ENCODE peak calls at places on chromosomes 3 and 15, in seven cellular contexts. One of them, this sample, is unnamed.

GRCh38 chr15:63318344-63318743 is 40.9 kb downstream of the APH1B start:
- DNase-seq in HuH-7.5: no peak
- DNase-seq in ureter: no peak
- DNase-seq in fibroblast of mammary gland: no peak
- DNase-seq in left cardiac atrium: no peak
- DNase-seq in DMS153: no peak
- DNase-seq in amygdala: no peak
- DNase-seq in this sample: no peak

GRCh38 chr3:138197545-138197944 is 10.4 kb downstream of the ARMC8 start:
- DNase-seq in left cardiac atrium: no peak
- DNase-seq in HuH-7.5: no peak
- DNase-seq in ureter: no peak
- DNase-seq in fibroblast of mammary gland: no peak
- DNase-seq in DMS153: no peak
- DNase-seq in amygdala: no peak
- DNase-seq in this sample: no peak

GRCh38 chr3:46845860-46846623 is 17.2 kb downstream of the MYL3 start:
- DNase-seq in amygdala: peak
- DNase-seq in ureter: peak
- DNase-seq in left cardiac atrium: peak
- DNase-seq in DMS153: peak
- DNase-seq in HuH-7.5: peak
- DNase-seq in fibroblast of mammary gland: peak
- DNase-seq in this sample: peak

GRCh38 chr3:32018723-32019564 is 37.4 kb downstream of the ZNF860 start:
- DNase-seq in ureter: no peak
- DNase-seq in DMS153: no peak
- DNase-seq in left cardiac atrium: no peak
- DNase-seq in fibroblast of mammary gland: peak
- DNase-seq in amygdala: no peak
- DNase-seq in HuH-7.5: peak
- DNase-seq in this sample: peak

GRCh38 chr3:142853270-142854163 is 35.4 kb downstream of the PCOLCE2 start:
- DNase-seq in DMS153: no peak
- DNase-seq in ureter: peak
- DNase-seq in fibroblast of mammary gland: peak
- DNase-seq in HuH-7.5: no peak
- DNase-seq in amygdala: no peak
- DNase-seq in left cardiac atrium: peak
- DNase-seq in this sample: peak

GRCh38 chr15:40389824-40390595 is 7.5 kb downstream of the KNSTRN start:
- DNase-seq in DMS153: no peak
- DNase-seq in ureter: no peak
- DNase-seq in fibroblast of mammary gland: no peak
- DNase-seq in left cardiac atrium: no peak
- DNase-seq in HuH-7.5: no peak
- DNase-seq in amygdala: no peak
- DNase-seq in this sample: no peak

GRCh38 chr3:140342668-140343067 is 335.2 kb upstream of the TRIM42 start:
- DNase-seq in left cardiac atrium: no peak
- DNase-seq in DMS153: no peak
- DNase-seq in HuH-7.5: no peak
- DNase-seq in ureter: no peak
- DNase-seq in amygdala: no peak
- DNase-seq in fibroblast of mammary gland: no peak
- DNase-seq in this sample: no peak

GRCh38 chr3:62098646-62099365 is 274.5 kb downstream of the FEZF2 start:
- DNase-seq in amygdala: no peak
- DNase-seq in DMS153: no peak
- DNase-seq in fibroblast of mammary gland: no peak
- DNase-seq in ureter: no peak
- DNase-seq in left cardiac atrium: no peak
- DNase-seq in HuH-7.5: no peak
- DNase-seq in this sample: no peak

GRCh38 chr15:29925227-29926082 is 103.2 kb upstream of the TJP1 start:
- DNase-seq in fibroblast of mammary gland: peak
- DNase-seq in DMS153: peak
- DNase-seq in HuH-7.5: peak
- DNase-seq in ureter: peak
- DNase-seq in left cardiac atrium: peak
- DNase-seq in amygdala: no peak
- DNase-seq in this sample: peak

GRCh38 chr3:29144807-29145206 is 136.1 kb upstream of the RBMS3 start:
- DNase-seq in DMS153: no peak
- DNase-seq in HuH-7.5: no peak
- DNase-seq in ureter: no peak
- DNase-seq in left cardiac atrium: peak
- DNase-seq in fibroblast of mammary gland: peak
- DNase-seq in amygdala: no peak
- DNase-seq in this sample: no peak

GRCh38 chr15:64447536-64448315 is 12.7 kb upstream of the ZNF609 start:
- DNase-seq in fibroblast of mammary gland: no peak
- DNase-seq in DMS153: no peak
- DNase-seq in HuH-7.5: no peak
- DNase-seq in left cardiac atrium: no peak
- DNase-seq in ureter: no peak
- DNase-seq in amygdala: no peak
- DNase-seq in this sample: no peak

GRCh38 chr3:193211173-193211572 is 29.8 kb upstream of the PLAAT1 start:
- DNase-seq in amygdala: no peak
- DNase-seq in HuH-7.5: no peak
- DNase-seq in left cardiac atrium: no peak
- DNase-seq in DMS153: no peak
- DNase-seq in ureter: no peak
- DNase-seq in fibroblast of mammary gland: no peak
- DNase-seq in this sample: no peak

GRCh38 chr3:31244929-31245817 is 287.6 kb upstream of the STT3B start:
- DNase-seq in fibroblast of mammary gland: no peak
- DNase-seq in ureter: no peak
- DNase-seq in DMS153: no peak
- DNase-seq in left cardiac atrium: no peak
- DNase-seq in amygdala: no peak
- DNase-seq in HuH-7.5: no peak
- DNase-seq in this sample: no peak

GRCh38 chr3:160170409-160171370 is 54.5 kb upstream of the C3orf80 start:
- DNase-seq in amygdala: no peak
- DNase-seq in HuH-7.5: no peak
- DNase-seq in left cardiac atrium: no peak
- DNase-seq in fibroblast of mammary gland: no peak
- DNase-seq in DMS153: no peak
- DNase-seq in ureter: no peak
- DNase-seq in this sample: no peak

GRCh38 chr3:13500133-13500885 is 20.2 kb downstream of the HDAC11 start:
- DNase-seq in HuH-7.5: peak
- DNase-seq in DMS153: no peak
- DNase-seq in amygdala: no peak
- DNase-seq in left cardiac atrium: no peak
- DNase-seq in ureter: no peak
- DNase-seq in fibroblast of mammary gland: no peak
- DNase-seq in this sample: no peak

GRCh38 chr15:31442203-31443090 is 115.8 kb downstream of the KLF13 start:
- DNase-seq in HuH-7.5: no peak
- DNase-seq in ureter: no peak
- DNase-seq in left cardiac atrium: no peak
- DNase-seq in amygdala: no peak
- DNase-seq in DMS153: no peak
- DNase-seq in fibroblast of mammary gland: peak
- DNase-seq in this sample: peak

GRCh38 chr15:42348083-42348482 is 11.2 kb upstream of the CAPN3 start:
- DNase-seq in fibroblast of mammary gland: peak
- DNase-seq in ureter: no peak
- DNase-seq in HuH-7.5: no peak
- DNase-seq in left cardiac atrium: no peak
- DNase-seq in DMS153: no peak
- DNase-seq in amygdala: no peak
- DNase-seq in this sample: no peak

GRCh38 chr3:98793971-98794370 is 30.8 kb downstream of the ST3GAL6 start:
- DNase-seq in DMS153: no peak
- DNase-seq in fibroblast of mammary gland: peak
- DNase-seq in ureter: no peak
- DNase-seq in left cardiac atrium: no peak
- DNase-seq in amygdala: no peak
- DNase-seq in HuH-7.5: no peak
- DNase-seq in this sample: no peak

GRCh38 chr3:99023590-99024192 is 122.2 kb upstream of the DCBLD2 start:
- DNase-seq in ureter: no peak
- DNase-seq in HuH-7.5: no peak
- DNase-seq in left cardiac atrium: no peak
- DNase-seq in amygdala: no peak
- DNase-seq in fibroblast of mammary gland: peak
- DNase-seq in DMS153: no peak
- DNase-seq in this sample: peak

GRCh38 chr15:51493892-51494291 is 128.7 kb downstream of the DMXL2 start:
- DNase-seq in DMS153: no peak
- DNase-seq in ureter: no peak
- DNase-seq in left cardiac atrium: no peak
- DNase-seq in HuH-7.5: no peak
- DNase-seq in fibroblast of mammary gland: no peak
- DNase-seq in amygdala: no peak
- DNase-seq in this sample: no peak

GRCh38 chr15:65286069-65286703 is 497 bp downstream of the PARP16 start:
- DNase-seq in HuH-7.5: peak
- DNase-seq in fibroblast of mammary gland: no peak
- DNase-seq in DMS153: no peak
- DNase-seq in amygdala: no peak
- DNase-seq in left cardiac atrium: peak
- DNase-seq in ureter: no peak
- DNase-seq in this sample: no peak

GRCh38 chr15:38652998-38653397 is 88.4 kb upstream of the RASGRP1 start:
- DNase-seq in amygdala: no peak
- DNase-seq in HuH-7.5: no peak
- DNase-seq in left cardiac atrium: no peak
- DNase-seq in DMS153: no peak
- DNase-seq in ureter: no peak
- DNase-seq in fibroblast of mammary gland: no peak
- DNase-seq in this sample: no peak

GRCh38 chr3:139758654-139759291 is 81.0 kb upstream of the NMNAT3 start:
- DNase-seq in fibroblast of mammary gland: no peak
- DNase-seq in HuH-7.5: no peak
- DNase-seq in ureter: no peak
- DNase-seq in left cardiac atrium: no peak
- DNase-seq in amygdala: no peak
- DNase-seq in DMS153: no peak
- DNase-seq in this sample: peak

GRCh38 chr15:30943654-30944335 is 40.1 kb downstream of the FAN1 start:
- DNase-seq in left cardiac atrium: no peak
- DNase-seq in ureter: no peak
- DNase-seq in HuH-7.5: no peak
- DNase-seq in amygdala: no peak
- DNase-seq in DMS153: no peak
- DNase-seq in fibroblast of mammary gland: peak
- DNase-seq in this sample: no peak

GRCh38 chr3:188553569-188553968 is 399.6 kb downstream of the LPP start:
- DNase-seq in ureter: no peak
- DNase-seq in amygdala: no peak
- DNase-seq in DMS153: no peak
- DNase-seq in fibroblast of mammary gland: peak
- DNase-seq in HuH-7.5: no peak
- DNase-seq in left cardiac atrium: no peak
- DNase-seq in this sample: peak

This sample was measured in A172.